ENCODE peak calls at places on chromosomes 6 and 20, in four cellular contexts. I is fibroblast of gingiva; Z is HEK293T; G is activated CD4-positive, CD25-positive, alpha-beta regulatory T cell treated with anti-CD3 and anti-CD28 coated beads, Interleukin-2, amount 50 U/mL, for 72 hours. L is an unnamed sample.

GRCh38 chr20:25397827-25398226 is 7.2 kb upstream of the ABHD12 start:
- DNase-seq in I (no peak), Z (no peak), G (no peak), L (no peak)

GRCh38 chr6:143911028-143911427 is 46.8 kb downstream of the ZC2HC1B start:
- DNase-seq in I (no peak), Z (no peak), G (no peak), L (no peak)

GRCh38 chr6:75751443-75751842 is 2.4 kb downstream of the MYO6 start:
- DNase-seq in I (peak; percentile 74), Z (no peak), G (no peak), L (no peak)

GRCh38 chr6:107032051-107032450 is 4.1 kb downstream of the MTRES1 start:
- DNase-seq in I (no peak), Z (no peak), G (no peak), L (no peak)

GRCh38 chr20:2709205-2709981 is 16.8 kb downstream of the EBF4 start:
- DNase-seq in I (no peak), Z (no peak), G (no peak), L (no peak)

GRCh38 chr6:44201638-44202303 is 15.0 kb upstream of the MYMX start:
- DNase-seq in I (no peak), Z (no peak), G (no peak), L (peak; percentile 50)

GRCh38 chr6:101284131-101284530 is 109.4 kb upstream of the GRIK2 start:
- DNase-seq in I (no peak), Z (no peak), G (no peak), L (no peak)

GRCh38 chr6:110643175-110643574 is 166.8 kb upstream of the SLC22A16 start:
- DNase-seq in I (no peak), Z (no peak), G (no peak), L (no peak)

GRCh38 chr20:57188576-57189079 is 77.8 kb downstream of the BMP7 start:
- DNase-seq in I (no peak), Z (no peak), G (no peak), L (no peak)

L was measured in cardiac septum.